ENCODE peak calls at places on chromosomes 6 and 20, in seven cellular contexts. R is CD8-positive, alpha-beta T cell; M is ovary; C is IMR-90; X is pancreas; T is kidney; B is A549. J is an unnamed sample.

GRCh38 chr6:119627908-119628669 is 278.5 kb upstream of the MAN1A1 start:
- DNase-seq in B (no peak), X (no peak), T (no peak), M (no peak), C (peak; percentile 49), R (no peak), J (no peak)

GRCh38 chr20:61757678-61758555 is 307.8 kb downstream of the TAF4 start:
- DNase-seq in M (no peak), R (no peak), X (no peak), B (no peak), C (peak; percentile 65), T (peak; percentile 62), J (no peak)

GRCh38 chr20:44231713-44232468 is 15.2 kb upstream of the GDAP1L1 start:
- DNase-seq in C (no peak), T (no peak), X (no peak), B (peak; percentile 21), M (no peak), R (no peak), J (no peak)

GRCh38 chr20:23092409-23092756 is 6.3 kb upstream of the CD93 start:
- DNase-seq in B (no peak), C (no peak), M (no peak), R (no peak), T (no peak), X (no peak), J (no peak)

GRCh38 chr20:4961746-4962145 is 39.6 kb downstream of the SLC23A2 start:
- DNase-seq in C (peak; percentile 97), X (no peak), T (no peak), M (peak; percentile 47), R (peak; percentile 18), B (peak; percentile 74), J (peak; percentile 2)

GRCh38 chr6:132570221-132570777 is at the start of gene TAAR6:
- DNase-seq in B (no peak), M (no peak), C (no peak), X (no peak), T (no peak), R (no peak), J (no peak)

GRCh38 chr20:34755367-34755766 is 51.2 kb downstream of the TP53INP2 start:
- DNase-seq in R (no peak), T (no peak), X (no peak), M (no peak), B (no peak), C (no peak), J (no peak)

GRCh38 chr6:167968091-167968490 is 29.4 kb upstream of the KIF25 start:
- DNase-seq in B (peak; percentile 32), T (no peak), R (no peak), C (no peak), X (no peak), M (no peak), J (no peak)

GRCh38 chr6:148720371-148720770 is 26.5 kb upstream of the UST start:
- DNase-seq in R (no peak), M (no peak), B (no peak), T (no peak), C (peak; percentile 66), X (no peak), J (no peak)

GRCh38 chr6:153976921-153977693 is 61.9 kb upstream of the OPRM1 start:
- DNase-seq in C (no peak), X (no peak), R (no peak), M (no peak), T (no peak), B (no peak), J (no peak)

GRCh38 chr6:73942581-73942980 is 246.6 kb downstream of the CD109 start:
- DNase-seq in R (no peak), T (no peak), B (peak; percentile 15), X (no peak), M (no peak), C (peak; percentile 79), J (no peak)

GRCh38 chr20:60113024-60113724 is 155.0 kb downstream of the CDH26 start:
- DNase-seq in T (no peak), X (no peak), R (no peak), C (no peak), M (no peak), B (no peak), J (no peak)

GRCh38 chr6:37050854-37051137 is 45.3 kb downstream of the FGD2 start:
- DNase-seq in T (no peak), B (no peak), C (no peak), X (no peak), M (no peak), R (no peak), J (no peak)

GRCh38 chr6:37051138-37052026 is 45.9 kb downstream of the FGD2 start:
- DNase-seq in R (peak; percentile 91), X (peak; percentile 96), C (peak; percentile 61), T (peak; percentile 96), B (peak; percentile 78), M (peak; percentile 92), J (peak; percentile 79)

GRCh38 chr6:37049990-37050853 is 44.8 kb downstream of the FGD2 start:
- DNase-seq in B (no peak), T (peak; percentile 83), C (no peak), M (no peak), X (no peak), R (peak; percentile 45), J (peak; percentile 24)

GRCh38 chr6:37053683-37054082 is 48.2 kb downstream of the FGD2 start:
- DNase-seq in B (no peak), T (no peak), R (no peak), M (no peak), C (no peak), X (no peak), J (no peak)

DNA sequence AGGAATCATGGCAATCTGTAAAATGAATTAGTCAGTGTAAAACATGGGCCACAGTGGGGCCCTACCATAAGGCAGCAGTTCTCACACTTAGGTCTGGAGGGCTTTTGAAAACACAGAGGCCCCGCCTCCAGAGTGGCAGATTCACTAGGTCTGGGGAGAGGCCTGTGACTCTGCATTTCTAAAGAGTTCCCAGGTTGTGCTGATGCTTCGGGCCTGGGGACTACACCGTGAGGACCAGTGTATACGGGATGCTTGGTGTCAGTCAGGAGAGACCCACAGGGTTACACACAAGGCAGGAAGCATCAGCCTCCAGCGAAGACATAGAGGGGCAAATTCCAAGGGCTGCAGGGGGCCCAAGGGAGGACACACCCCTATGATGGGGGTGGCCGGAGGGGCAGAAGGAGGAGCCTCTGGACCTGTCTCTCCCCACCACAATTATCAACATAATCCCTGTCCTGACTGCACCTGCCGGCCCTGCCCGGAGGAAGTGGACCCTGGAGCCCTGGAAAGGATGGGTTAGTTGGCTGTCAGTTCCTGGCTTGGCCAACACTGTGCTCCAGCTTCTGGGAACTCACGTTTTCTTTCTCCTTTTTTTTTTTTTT is 46.7 kb downstream of the FGD2 start:
- DNase-seq in M (no peak), R (no peak), T (no peak), C (no peak), X (no peak), B (peak; percentile 43), J (no peak)
- H3K4me3 ChIP-seq in M (no peak overlapping the region), R (no peak overlapping the region), T (no peak overlapping the region), C (no peak overlapping the region), X (no peak overlapping the region), B (no peak overlapping the region), J (no peak overlapping the region)

GRCh38 chr6:79804732-79805131 is 142.6 kb downstream of the ELOVL4 start:
- DNase-seq in T (no peak), X (no peak), M (no peak), R (no peak), C (no peak), B (no peak), J (no peak)

GRCh38 chr6:79812195-79812594 is 135.2 kb downstream of the ELOVL4 start:
- DNase-seq in B (no peak), X (no peak), C (no peak), M (no peak), R (no peak), T (no peak), J (no peak)

GRCh38 chr6:79810878-79811277 is 136.5 kb downstream of the ELOVL4 start:
- DNase-seq in B (no peak), C (no peak), R (no peak), X (no peak), T (no peak), M (no peak), J (no peak)

GRCh38 chr6:79810153-79810806 is 137.1 kb downstream of the ELOVL4 start:
- DNase-seq in B (no peak), M (no peak), T (no peak), R (no peak), C (no peak), X (no peak), J (no peak)

GRCh38 chr6:79808846-79809245 is 138.5 kb downstream of the ELOVL4 start:
- DNase-seq in B (no peak), X (no peak), T (no peak), R (no peak), C (no peak), M (no peak), J (no peak)
- H3K27ac ChIP-seq in B (no peak overlapping the region), X (no peak overlapping the region), T (no peak overlapping the region), R (no peak overlapping the region), C (no peak overlapping the region), M (no peak overlapping the region), J (no peak overlapping the region)

GRCh38 chr6:84019171-84019570 is 14.4 kb upstream of the MRAP2 start:
- DNase-seq in M (no peak), T (no peak), C (no peak), B (no peak), R (no peak), X (no peak), J (no peak)
- H3K9me3 ChIP-seq in M (no peaks in the 10 kb centered on the region), T (no peaks in the 10 kb centered on the region), C (no peaks in the 10 kb centered on the region), B (no peaks in the 10 kb centered on the region), R (no peaks in the 10 kb centered on the region), X (no peaks in the 10 kb centered on the region), J (no peaks in the 10 kb centered on the region)

GRCh38 chr6:11931296-11932035 is 80.6 kb upstream of the HIVEP1 start:
- DNase-seq in M (no peak), X (no peak), T (no peak), C (no peak), R (no peak), B (no peak), J (no peak)

GRCh38 chr6:11925805-11926204 is 86.3 kb upstream of the HIVEP1 start:
- DNase-seq in R (no peak), C (no peak), X (no peak), M (no peak), B (no peak), T (no peak), J (no peak)

GRCh38 chr6:11929451-11929850 is 82.7 kb upstream of the HIVEP1 start:
- DNase-seq in X (no peak), C (no peak), M (no peak), T (no peak), B (no peak), R (no peak), J (no peak)

GRCh38 chr6:11930240-11930639 is 81.9 kb upstream of the HIVEP1 start:
- DNase-seq in X (no peak), B (no peak), T (no peak), M (no peak), C (no peak), R (no peak), J (no peak)

DNA sequence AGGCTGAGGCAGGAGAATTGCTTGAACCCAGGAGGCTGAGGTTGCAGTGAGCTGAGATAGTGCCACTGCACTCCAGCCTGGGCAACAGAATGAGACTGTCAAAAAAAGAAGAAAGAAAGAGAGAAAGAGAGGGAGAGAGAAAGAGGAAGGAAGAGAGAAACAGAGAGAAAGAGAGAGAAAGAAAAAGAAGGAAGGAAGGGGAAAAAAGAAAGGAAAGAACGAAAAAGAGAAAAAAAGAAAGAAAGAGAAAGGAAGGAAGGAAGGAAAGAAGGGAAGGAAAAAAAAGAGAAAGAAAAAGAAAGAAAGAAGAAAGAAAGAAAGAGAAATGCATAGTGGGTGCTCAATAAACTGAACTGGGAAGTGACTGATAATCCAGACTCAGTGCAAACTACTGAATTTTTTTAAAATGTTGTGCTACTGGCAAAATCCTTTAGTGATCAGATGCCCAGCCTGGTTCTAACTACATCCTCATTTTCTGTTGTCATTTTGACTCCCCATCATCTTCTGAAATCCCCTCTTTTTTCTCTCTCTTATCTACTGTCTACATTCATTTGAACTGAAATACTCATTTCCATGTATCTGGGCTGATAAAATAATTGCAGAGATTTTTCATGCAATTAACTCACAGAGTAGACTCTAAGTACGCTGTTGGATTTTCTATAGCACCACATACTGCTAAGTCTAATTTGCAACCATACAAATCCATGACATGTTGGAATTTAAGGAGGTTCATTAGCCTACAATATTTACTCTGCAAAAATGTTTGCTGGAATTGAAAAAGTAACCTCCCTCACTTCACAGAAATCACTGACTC is 85.3 kb upstream of the HIVEP1 start:
- DNase-seq in R (no peak), M (no peak), C (no peak), T (no peak), X (no peak), B (no peak), J (no peak)
- H3K4me3 ChIP-seq in R (no peak overlapping the region), M (no peak overlapping the region), C (no peak overlapping the region), T (no peak overlapping the region), X (no peak overlapping the region), B (no peak overlapping the region), J (no peak overlapping the region)

J was measured in effector memory CD4-positive, alpha-beta T cell.